ENCODE peak calls at places on chromosome 16, in four cellular contexts. One of them, this sample, is unnamed.

GRCh38 chr16:71807905-71808592 is 585 bp downstream of the AP1G1 start:
- DNase-seq in GM20000: peak; percentile 53
- DNase-seq in IMR-90: peak; percentile 21
- DNase-seq in RWPE1: peak; percentile 31
- DNase-seq in this sample: peak; percentile 59

GRCh38 chr16:56984639-56985038 is 4.7 kb upstream of the NLRC5 start:
- DNase-seq in GM20000: no peak
- DNase-seq in IMR-90: no peak
- DNase-seq in RWPE1: no peak
- DNase-seq in this sample: no peak

GRCh38 chr16:78563905-78564304 is 464.5 kb downstream of the WWOX start:
- DNase-seq in GM20000: no peak
- DNase-seq in IMR-90: no peak
- DNase-seq in RWPE1: peak; percentile 15
- DNase-seq in this sample: no peak

GRCh38 chr16:22424161-22424937 is 49.9 kb upstream of the CDR2 start:
- DNase-seq in GM20000: no peak
- DNase-seq in IMR-90: no peak
- DNase-seq in RWPE1: no peak
- DNase-seq in this sample: no peak

GRCh38 chr16:60166-60565 is 6.5 kb downstream of the SNRNP25 start:
- DNase-seq in GM20000: no peak
- DNase-seq in IMR-90: no peak
- DNase-seq in RWPE1: no peak
- DNase-seq in this sample: no peak

GRCh38 chr16:79286646-79287423 is 313.7 kb downstream of the MAF start:
- DNase-seq in GM20000: peak; percentile 31
- DNase-seq in IMR-90: no peak
- DNase-seq in RWPE1: no peak
- DNase-seq in this sample: peak; percentile 42

GRCh38 chr16:21172650-21173049 is 14.2 kb downstream of the LDAF1 start:
- DNase-seq in GM20000: no peak
- DNase-seq in IMR-90: no peak
- DNase-seq in RWPE1: no peak
- DNase-seq in this sample: no peak

GRCh38 chr16:81645303-81645702 is 133.8 kb upstream of the PLCG2 start:
- DNase-seq in GM20000: no peak
- DNase-seq in IMR-90: peak; percentile 85
- DNase-seq in RWPE1: peak; percentile 60
- DNase-seq in this sample: no peak

GRCh38 chr16:15960124-15960971 is 10.9 kb downstream of the ABCC1 start:
- DNase-seq in GM20000: no peak
- DNase-seq in IMR-90: no peak
- DNase-seq in RWPE1: no peak
- DNase-seq in this sample: no peak

GRCh38 chr16:21264226-21265036 is 13.7 kb downstream of the CRYM start:
- DNase-seq in GM20000: no peak
- DNase-seq in IMR-90: no peak
- DNase-seq in RWPE1: no peak
- DNase-seq in this sample: peak; percentile 49

DNA sequence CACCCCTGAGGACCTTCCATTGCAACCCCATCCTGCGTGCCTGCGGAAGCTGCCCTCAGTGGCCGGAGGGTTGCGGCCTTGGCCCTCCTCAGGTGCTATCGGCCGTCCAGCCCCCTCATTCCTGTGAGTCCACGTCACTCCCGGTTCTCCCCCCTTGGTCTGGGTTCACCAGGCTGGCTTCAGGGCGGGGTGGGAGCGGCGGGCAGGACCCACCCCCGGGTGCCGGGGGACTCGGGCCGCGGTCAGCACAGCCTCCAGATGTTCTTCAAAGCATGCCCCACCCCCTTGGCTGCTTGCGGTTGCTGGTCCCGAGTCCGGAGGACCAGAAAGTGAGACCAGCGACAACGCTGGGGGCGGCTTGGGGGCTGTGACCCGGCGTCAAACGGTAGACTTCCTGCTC is 4.4 kb downstream of the ZNF469 start:
- DNase-seq in GM20000: no peak
- DNase-seq in IMR-90: peak; percentile 50
- DNase-seq in RWPE1: no peak
- DNase-seq in this sample: no peak
- TF ChIP-seq CTCF in GM20000: no peak
- TF ChIP-seq CTCF in IMR-90: no peak
- TF ChIP-seq CTCF in RWPE1: no peak
- TF ChIP-seq CTCF in this sample: no peak

GRCh38 chr16:50390914-50391700 is 22.3 kb upstream of the BRD7 start:
- DNase-seq in GM20000: no peak
- DNase-seq in IMR-90: no peak
- DNase-seq in RWPE1: no peak
- DNase-seq in this sample: no peak

GRCh38 chr16:50389900-50390896 is 21.4 kb upstream of the BRD7 start:
- DNase-seq in GM20000: no peak
- DNase-seq in IMR-90: no peak
- DNase-seq in RWPE1: no peak
- DNase-seq in this sample: no peak

GRCh38 chr16:50386819-50387218 is 18.0 kb upstream of the BRD7 start:
- DNase-seq in GM20000: no peak
- DNase-seq in IMR-90: no peak
- DNase-seq in RWPE1: no peak
- DNase-seq in this sample: no peak

GRCh38 chr16:50386139-50386538 is 17.4 kb upstream of the BRD7 start:
- DNase-seq in GM20000: no peak
- DNase-seq in IMR-90: no peak
- DNase-seq in RWPE1: no peak
- DNase-seq in this sample: no peak

DNA sequence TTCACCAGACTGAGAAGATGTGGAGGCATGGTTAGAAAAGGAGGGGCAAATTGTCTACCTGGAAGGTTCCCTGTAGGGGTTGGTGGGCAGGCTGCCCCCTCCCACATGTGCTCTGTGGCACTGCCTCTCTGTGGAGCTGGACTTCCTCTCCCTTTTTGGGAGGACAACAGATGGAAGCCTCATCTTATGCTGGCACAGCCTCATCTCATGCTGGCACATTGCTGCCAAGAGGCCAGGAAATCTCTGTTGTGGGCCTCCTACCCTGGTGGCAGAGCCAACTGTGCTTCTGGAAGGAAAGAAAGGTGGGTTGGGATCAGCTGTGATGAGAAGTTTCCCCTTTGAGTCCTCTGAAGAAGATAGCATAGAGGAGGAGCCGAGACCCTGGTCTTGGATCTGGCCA is 19.7 kb upstream of the BRD7 start:
- DNase-seq in GM20000: no peak
- DNase-seq in IMR-90: no peak
- DNase-seq in RWPE1: no peak
- DNase-seq in this sample: no peak
- TF ChIP-seq CTCF in GM20000: no peak
- TF ChIP-seq CTCF in IMR-90: no peak
- TF ChIP-seq CTCF in RWPE1: no peak
- TF ChIP-seq CTCF in this sample: no peak

GRCh38 chr16:1381655-1382406 is 30.1 kb downstream of the GNPTG start:
- DNase-seq in GM20000: no peak
- DNase-seq in IMR-90: no peak
- DNase-seq in RWPE1: no peak
- DNase-seq in this sample: no peak
- TF ChIP-seq CTCF in GM20000: no peak
- TF ChIP-seq CTCF in IMR-90: no peak
- TF ChIP-seq CTCF in RWPE1: no peak
- TF ChIP-seq CTCF in this sample: no peak

GRCh38 chr16:70750893-70751467 is 50.0 kb downstream of the VAC14 start:
- DNase-seq in GM20000: no peak
- DNase-seq in IMR-90: peak; percentile 99
- DNase-seq in RWPE1: no peak
- DNase-seq in this sample: no peak
- TF ChIP-seq CTCF in GM20000: no peak
- TF ChIP-seq CTCF in IMR-90: peak; percentile 9
- TF ChIP-seq CTCF in RWPE1: no peak
- TF ChIP-seq CTCF in this sample: no peak

DNA sequence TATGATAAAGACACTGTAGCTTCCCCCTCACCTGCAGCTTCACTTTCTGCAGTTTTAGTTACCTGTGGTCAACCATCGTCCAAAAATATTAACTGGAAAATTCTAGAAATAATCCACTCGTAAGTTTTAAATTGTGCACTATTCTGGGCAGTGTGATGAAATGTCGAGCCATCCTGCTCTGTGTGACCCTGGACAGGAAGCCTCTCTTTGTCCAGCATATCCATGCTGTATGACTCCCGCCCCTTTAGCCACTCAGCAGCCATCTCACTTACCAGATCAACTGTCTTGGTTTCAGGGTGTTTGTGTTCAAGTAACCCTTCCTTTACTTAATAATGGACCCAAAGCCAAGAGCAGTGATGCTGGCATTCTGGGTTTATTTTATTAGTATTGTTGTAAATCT is 56.1 kb downstream of the SIAH1 start:
- DNase-seq in GM20000: no peak
- DNase-seq in IMR-90: no peak
- DNase-seq in RWPE1: no peak
- DNase-seq in this sample: no peak
- TF ChIP-seq CTCF in GM20000: no peak
- TF ChIP-seq CTCF in IMR-90: no peak
- TF ChIP-seq CTCF in RWPE1: no peak
- TF ChIP-seq CTCF in this sample: no peak

DNA sequence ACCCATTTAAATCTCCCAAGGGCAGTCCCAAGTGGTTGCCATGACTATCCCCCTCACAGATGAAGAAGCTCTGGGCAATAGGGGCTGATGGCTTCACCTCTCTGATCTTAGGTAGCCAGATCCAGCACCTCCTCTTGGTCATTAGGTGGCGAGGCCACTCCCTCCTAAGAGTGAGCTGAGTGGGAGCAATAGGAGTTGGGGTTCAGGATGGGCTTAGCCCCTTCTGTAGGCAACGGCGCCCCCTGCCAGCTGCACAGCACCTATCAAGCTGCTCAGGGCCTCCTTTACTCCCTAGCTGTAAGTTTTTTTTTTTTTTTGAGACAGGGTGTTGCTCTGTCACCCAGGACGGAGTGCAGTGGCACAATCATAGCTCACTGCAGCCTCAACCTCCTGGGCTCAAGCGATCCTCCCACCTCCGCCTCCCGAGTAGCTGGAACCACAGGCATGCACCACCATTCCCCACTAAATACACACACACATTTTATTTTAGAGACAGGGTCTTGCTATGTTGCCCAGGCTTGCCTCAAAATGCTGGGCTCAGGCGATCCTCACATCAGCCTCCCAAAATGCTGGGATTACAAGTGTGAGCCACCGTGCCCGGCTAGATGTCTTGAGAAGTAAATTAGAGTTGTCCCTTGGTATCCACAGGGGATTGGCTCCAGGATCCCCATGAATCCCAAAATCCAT is 3.5 kb upstream of the RRAD start:
- DNase-seq in GM20000: peak; percentile 56
- DNase-seq in IMR-90: peak; percentile 35
- DNase-seq in RWPE1: no peak
- DNase-seq in this sample: no peak
- TF ChIP-seq CTCF in GM20000: peak; percentile 18
- TF ChIP-seq CTCF in IMR-90: peak; percentile 51
- TF ChIP-seq CTCF in RWPE1: no peak
- TF ChIP-seq CTCF in this sample: peak; percentile 43

GRCh38 chr16:30657866-30658730 is at the start of gene FBRS:
- DNase-seq in GM20000: peak; percentile 98
- DNase-seq in IMR-90: peak; percentile 100
- DNase-seq in RWPE1: peak; percentile 99
- DNase-seq in this sample: peak; percentile 96

GRCh38 chr16:30656974-30657865 is 1.0 kb upstream of the FBRS start:
- DNase-seq in GM20000: no peak
- DNase-seq in IMR-90: no peak
- DNase-seq in RWPE1: peak; percentile 21
- DNase-seq in this sample: no peak

GRCh38 chr16:30660424-30661251 is 2.4 kb downstream of the FBRS start:
- DNase-seq in GM20000: peak; percentile 88
- DNase-seq in IMR-90: peak; percentile 58
- DNase-seq in RWPE1: no peak
- DNase-seq in this sample: peak; percentile 80

GRCh38 chr16:30658731-30659506 is 688 bp downstream of the FBRS start:
- DNase-seq in GM20000: peak; percentile 90
- DNase-seq in IMR-90: peak; percentile 97
- DNase-seq in RWPE1: peak; percentile 87
- DNase-seq in this sample: peak; percentile 86

GRCh38 chr16:30659507-30660423 is 1.5 kb downstream of the FBRS start:
- DNase-seq in GM20000: peak; percentile 50
- DNase-seq in IMR-90: no peak
- DNase-seq in RWPE1: peak; percentile 12
- DNase-seq in this sample: no peak
- TF ChIP-seq CTCF in GM20000: no peak
- TF ChIP-seq CTCF in IMR-90: peak; percentile 4
- TF ChIP-seq CTCF in RWPE1: peak; percentile 6
- TF ChIP-seq CTCF in this sample: no peak

GRCh38 chr16:84811529-84811928 is 8.3 kb upstream of the CRISPLD2 start:
- DNase-seq in GM20000: no peak
- DNase-seq in IMR-90: no peak
- DNase-seq in RWPE1: no peak
- DNase-seq in this sample: no peak
- TF ChIP-seq CTCF in GM20000: no peak
- TF ChIP-seq CTCF in IMR-90: no peak
- TF ChIP-seq CTCF in RWPE1: no peak
- TF ChIP-seq CTCF in this sample: no peak

GRCh38 chr16:3171181-3171854 is 16.7 kb upstream of the OR1F1 start:
- DNase-seq in GM20000: peak; percentile 70
- DNase-seq in IMR-90: no peak
- DNase-seq in RWPE1: no peak
- DNase-seq in this sample: peak; percentile 77

GRCh38 chr16:3174618-3175148 is 13.3 kb upstream of the OR1F1 start:
- DNase-seq in GM20000: no peak
- DNase-seq in IMR-90: no peak
- DNase-seq in RWPE1: no peak
- DNase-seq in this sample: no peak

GRCh38 chr16:3171855-3172593 is 16.0 kb upstream of the OR1F1 start:
- DNase-seq in GM20000: no peak
- DNase-seq in IMR-90: peak; percentile 76
- DNase-seq in RWPE1: no peak
- DNase-seq in this sample: no peak

GRCh38 chr16:3175157-3176153 is 12.5 kb upstream of the OR1F1 start:
- DNase-seq in GM20000: no peak
- DNase-seq in IMR-90: peak; percentile 53
- DNase-seq in RWPE1: no peak
- DNase-seq in this sample: no peak

GRCh38 chr16:3173892-3174617 is 13.9 kb upstream of the OR1F1 start:
- DNase-seq in GM20000: peak; percentile 65
- DNase-seq in IMR-90: no peak
- DNase-seq in RWPE1: no peak
- DNase-seq in this sample: peak; percentile 59
- TF ChIP-seq CTCF in GM20000: peak; percentile 59
- TF ChIP-seq CTCF in IMR-90: peak; percentile 29
- TF ChIP-seq CTCF in RWPE1: no peak
- TF ChIP-seq CTCF in this sample: peak; percentile 38

GRCh38 chr16:12257926-12258561 is 281.5 kb downstream of the SNX29 start:
- DNase-seq in GM20000: no peak
- DNase-seq in IMR-90: no peak
- DNase-seq in RWPE1: no peak
- DNase-seq in this sample: no peak
- TF ChIP-seq CTCF in GM20000: no peak
- TF ChIP-seq CTCF in IMR-90: peak; percentile 6
- TF ChIP-seq CTCF in RWPE1: no peak
- TF ChIP-seq CTCF in this sample: no peak